ENCODE peak calls at places on chromosome X, in eight cellular contexts. H is epithelial cell of proximal tubule, L is ecto neural progenitor cell, B is occipital lobe, X is GM04504, T is DMS79, P is SJSA1, N is activated gamma-delta T cell treated with Interleukin-2 at 50 U/mL for 16 hours. J is an unnamed sample.

GRCh38 chrX:56793112-56793430 is 64.0 kb downstream of the NBDY start:
- DNase-seq in H (no peak), L (peak), B (no peak), X (no peak), T (no peak), P (peak), N (no peak), J (no peak)

GRCh38 chrX:140066262-140066661 is 100.9 kb upstream of the CXorf66 start:
- DNase-seq in H (no peak), L (no peak), B (no peak), X (no peak), T (no peak), P (no peak), N (no peak), J (no peak)

GRCh38 chrX:21528076-21528475 is 130.1 kb downstream of the KLHL34 start:
- DNase-seq in H (no peak), L (no peak), B (no peak), X (no peak), T (no peak), P (no peak), N (no peak), J (no peak)

GRCh38 chrX:69146739-69147138 is 18.5 kb downstream of the PJA1 start:
- DNase-seq in H (no peak), L (no peak), B (no peak), X (no peak), T (no peak), P (no peak), N (no peak), J (no peak)

GRCh38 chrX:136812286-136812685 is 31.6 kb upstream of the ARHGEF6 start:
- DNase-seq in H (no peak), L (no peak), B (no peak), X (no peak), T (no peak), P (no peak), N (no peak), J (no peak)

GRCh38 chrX:17521871-17522693 is 147.1 kb downstream of the NHS start:
- DNase-seq in H (no peak), L (peak), B (no peak), X (no peak), T (no peak), P (no peak), N (no peak), J (no peak)

GRCh38 chrX:10570601-10571000 is 49.8 kb downstream of the MID1 start:
- DNase-seq in H (no peak), L (no peak), B (no peak), X (no peak), T (no peak), P (no peak), N (no peak), J (no peak)

GRCh38 chrX:17550011-17550410 is 175.0 kb downstream of the NHS start:
- DNase-seq in H (no peak), L (no peak), B (no peak), X (no peak), T (no peak), P (no peak), N (no peak), J (peak)

GRCh38 chrX:153029162-153029561 is 27.1 kb upstream of the PNMA3 start:
- DNase-seq in H (no peak), L (no peak), B (no peak), X (no peak), T (no peak), P (no peak), N (no peak), J (no peak)